ENCODE peak calls at places on chromosomes 12 and 14, in four cellular contexts. One of them, this sample, is unnamed.
A peak's percentile ranks its signal among the peaks of the same experiment; 100 is the strongest.

GRCh38 chr14:61525293-61526011 is 169.9 kb upstream of the HIF1A start:
- DNase-seq in K562: peak; percentile 12
- DNase-seq in HepG2: no peak
- DNase-seq in GM12878: peak; percentile 85
- DNase-seq in this sample: peak; percentile 38

GRCh38 chr12:124898200-124898950 is 16.1 kb downstream of the UBC start:
- DNase-seq in K562: peak; percentile 57
- DNase-seq in HepG2: peak; percentile 63
- DNase-seq in GM12878: no peak
- DNase-seq in this sample: peak; percentile 74

GRCh38 chr12:57434517-57435223 is at the start of gene INHBC:
- DNase-seq in K562: no peak
- DNase-seq in HepG2: peak; percentile 66
- DNase-seq in GM12878: no peak
- DNase-seq in this sample: no peak

GRCh38 chr12:68932123-68932700 is 759 bp downstream of the CPM start:
- DNase-seq in K562: no peak
- DNase-seq in HepG2: no peak
- DNase-seq in GM12878: peak; percentile 16
- DNase-seq in this sample: peak; percentile 28

GRCh38 chr14:98184467-98184866 is 1087.5 kb downstream of the BCL11B start:
- DNase-seq in K562: no peak
- DNase-seq in HepG2: no peak
- DNase-seq in GM12878: no peak
- DNase-seq in this sample: no peak

GRCh38 chr14:44438936-44439335 is 68.1 kb downstream of the FSCB start:
- DNase-seq in K562: no peak
- DNase-seq in HepG2: no peak
- DNase-seq in GM12878: no peak
- DNase-seq in this sample: no peak

GRCh38 chr12:51027342-51027835 is 1.2 kb upstream of the SLC11A2 start:
- DNase-seq in K562: no peak
- DNase-seq in HepG2: no peak
- DNase-seq in GM12878: no peak
- DNase-seq in this sample: no peak

GRCh38 chr14:64422006-64422405 is 33.9 kb downstream of the MTHFD1 start:
- DNase-seq in K562: no peak
- DNase-seq in HepG2: no peak
- DNase-seq in GM12878: no peak
- DNase-seq in this sample: no peak

GRCh38 chr14:94680498-94681288 is 68.5 kb downstream of the SERPINA3 start:
- DNase-seq in K562: no peak
- DNase-seq in HepG2: peak; percentile 84
- DNase-seq in GM12878: no peak
- DNase-seq in this sample: no peak

GRCh38 chr14:31268216-31268615 is 60.6 kb upstream of the HECTD1 start:
- DNase-seq in K562: no peak
- DNase-seq in HepG2: no peak
- DNase-seq in GM12878: no peak
- DNase-seq in this sample: no peak

GRCh38 chr14:95319312-95320075 is at the start of gene CLMN:
- DNase-seq in K562: peak; percentile 23
- DNase-seq in HepG2: no peak
- DNase-seq in GM12878: no peak
- DNase-seq in this sample: peak; percentile 61

GRCh38 chr12:58196971-58197370 is 255.6 kb downstream of the ATP23 start:
- DNase-seq in K562: no peak
- DNase-seq in HepG2: no peak
- DNase-seq in GM12878: no peak
- DNase-seq in this sample: no peak

GRCh38 chr12:16726879-16727278 is 120.9 kb upstream of the LMO3 start:
- DNase-seq in K562: no peak
- DNase-seq in HepG2: no peak
- DNase-seq in GM12878: no peak
- DNase-seq in this sample: no peak

GRCh38 chr12:124083708-124084107 is 110.7 kb downstream of the ZNF664 start:
- DNase-seq in K562: no peak
- DNase-seq in HepG2: no peak
- DNase-seq in GM12878: no peak
- DNase-seq in this sample: no peak

GRCh38 chr12:112599871-112600270 is 181.1 kb downstream of the PTPN11 start:
- DNase-seq in K562: no peak
- DNase-seq in HepG2: peak; percentile 90
- DNase-seq in GM12878: no peak
- DNase-seq in this sample: no peak

GRCh38 chr12:4604684-4605193 is 42.7 kb downstream of the DYRK4 start:
- DNase-seq in K562: peak; percentile 83
- DNase-seq in HepG2: peak; percentile 78
- DNase-seq in GM12878: peak; percentile 68
- DNase-seq in this sample: peak; percentile 86

GRCh38 chr12:68317047-68317667 is 15.0 kb downstream of the MDM1 start:
- DNase-seq in K562: peak; percentile 65
- DNase-seq in HepG2: peak; percentile 35
- DNase-seq in GM12878: no peak
- DNase-seq in this sample: peak; percentile 17

GRCh38 chr14:94051115-94051514 is 25.0 kb downstream of the OTUB2 start:
- DNase-seq in K562: peak; percentile 12
- DNase-seq in HepG2: no peak
- DNase-seq in GM12878: no peak
- DNase-seq in this sample: peak; percentile 56

GRCh38 chr12:91043408-91043807 is 14.4 kb downstream of the KERA start:
- DNase-seq in K562: no peak
- DNase-seq in HepG2: no peak
- DNase-seq in GM12878: no peak
- DNase-seq in this sample: no peak

GRCh38 chr12:26017484-26018211 is 59.2 kb downstream of the RASSF8 start:
- DNase-seq in K562: peak; percentile 44
- DNase-seq in HepG2: peak; percentile 50
- DNase-seq in GM12878: no peak
- DNase-seq in this sample: no peak

GRCh38 chr14:24095196-24096068 is 1.3 kb downstream of the PCK2 start:
- DNase-seq in K562: peak; percentile 91
- DNase-seq in HepG2: peak; percentile 100
- DNase-seq in GM12878: peak; percentile 92
- DNase-seq in this sample: peak; percentile 92

GRCh38 chr12:18719922-18720321 is 17.9 kb downstream of the PLCZ1 start:
- DNase-seq in K562: no peak
- DNase-seq in HepG2: no peak
- DNase-seq in GM12878: no peak
- DNase-seq in this sample: no peak

GRCh38 chr14:91390165-91390778 is 27.3 kb downstream of the CCDC88C start:
- DNase-seq in K562: no peak
- DNase-seq in HepG2: no peak
- DNase-seq in GM12878: no peak
- DNase-seq in this sample: no peak

GRCh38 chr14:104450811-104451401 is 128.7 kb upstream of the C14orf180 start:
- DNase-seq in K562: no peak
- DNase-seq in HepG2: no peak
- DNase-seq in GM12878: no peak
- DNase-seq in this sample: no peak

GRCh38 chr14:80364274-80364673 is 153.0 kb upstream of the DIO2 start:
- DNase-seq in K562: peak; percentile 0
- DNase-seq in HepG2: peak; percentile 3
- DNase-seq in GM12878: no peak
- DNase-seq in this sample: no peak

GRCh38 chr12:3233813-3234212 is 156.6 kb downstream of the TSPAN9 start:
- DNase-seq in K562: no peak
- DNase-seq in HepG2: no peak
- DNase-seq in GM12878: no peak
- DNase-seq in this sample: no peak
- H3K4me1 ChIP-seq in K562: no peaks in the 10 kb centered on the region
- H3K4me1 ChIP-seq in HepG2: no peaks in the 10 kb centered on the region
- H3K4me1 ChIP-seq in GM12878: no peaks in the 10 kb centered on the region
- H3K4me1 ChIP-seq in this sample: peaks cover 4% of the 10 kb centered on the region

DNA sequence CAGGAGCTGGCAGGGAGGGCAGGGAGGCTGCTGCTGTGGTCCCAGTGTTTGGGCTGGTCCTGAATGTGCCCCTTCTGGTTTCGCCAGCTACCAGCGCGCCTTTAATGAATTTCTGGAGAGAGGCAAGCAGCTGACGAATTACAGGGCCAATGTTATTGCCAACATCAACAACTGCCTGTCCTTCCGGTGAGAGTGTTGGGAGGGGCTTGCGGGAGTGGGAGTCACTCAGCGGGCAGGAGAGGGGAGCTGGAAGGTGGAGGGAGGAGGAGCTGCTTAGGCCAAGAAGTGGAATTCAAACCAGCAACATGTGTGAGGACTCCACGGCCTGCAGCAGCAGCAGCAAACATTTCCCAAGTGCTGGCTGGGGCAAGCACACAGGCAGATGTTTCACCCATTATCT is 7.7 kb downstream of the TNFAIP2 start:
- DNase-seq in K562: no peak
- DNase-seq in HepG2: no peak
- DNase-seq in GM12878: no peak
- DNase-seq in this sample: no peak
- TF ChIP-seq POLR2AphosphoS5 in K562: no peak
- TF ChIP-seq POLR2AphosphoS5 in HepG2: no peak
- TF ChIP-seq POLR2AphosphoS5 in GM12878: no peak
- TF ChIP-seq POLR2AphosphoS5 in this sample: no peak

GRCh38 chr14:23008836-23009235 is 1.1 kb downstream of the C14orf93 start:
- DNase-seq in K562: peak; percentile 31
- DNase-seq in HepG2: no peak
- DNase-seq in GM12878: no peak
- DNase-seq in this sample: no peak

GRCh38 chr14:23009483-23009938 is 432 bp downstream of the C14orf93 start:
- DNase-seq in K562: peak; percentile 49
- DNase-seq in HepG2: no peak
- DNase-seq in GM12878: no peak
- DNase-seq in this sample: no peak

GRCh38 chr14:23005451-23005850 is 4.5 kb downstream of the C14orf93 start:
- DNase-seq in K562: no peak
- DNase-seq in HepG2: no peak
- DNase-seq in GM12878: no peak
- DNase-seq in this sample: no peak

GRCh38 chr14:23005861-23006534 is 3.9 kb downstream of the C14orf93 start:
- DNase-seq in K562: peak; percentile 55
- DNase-seq in HepG2: no peak
- DNase-seq in GM12878: no peak
- DNase-seq in this sample: no peak

DNA sequence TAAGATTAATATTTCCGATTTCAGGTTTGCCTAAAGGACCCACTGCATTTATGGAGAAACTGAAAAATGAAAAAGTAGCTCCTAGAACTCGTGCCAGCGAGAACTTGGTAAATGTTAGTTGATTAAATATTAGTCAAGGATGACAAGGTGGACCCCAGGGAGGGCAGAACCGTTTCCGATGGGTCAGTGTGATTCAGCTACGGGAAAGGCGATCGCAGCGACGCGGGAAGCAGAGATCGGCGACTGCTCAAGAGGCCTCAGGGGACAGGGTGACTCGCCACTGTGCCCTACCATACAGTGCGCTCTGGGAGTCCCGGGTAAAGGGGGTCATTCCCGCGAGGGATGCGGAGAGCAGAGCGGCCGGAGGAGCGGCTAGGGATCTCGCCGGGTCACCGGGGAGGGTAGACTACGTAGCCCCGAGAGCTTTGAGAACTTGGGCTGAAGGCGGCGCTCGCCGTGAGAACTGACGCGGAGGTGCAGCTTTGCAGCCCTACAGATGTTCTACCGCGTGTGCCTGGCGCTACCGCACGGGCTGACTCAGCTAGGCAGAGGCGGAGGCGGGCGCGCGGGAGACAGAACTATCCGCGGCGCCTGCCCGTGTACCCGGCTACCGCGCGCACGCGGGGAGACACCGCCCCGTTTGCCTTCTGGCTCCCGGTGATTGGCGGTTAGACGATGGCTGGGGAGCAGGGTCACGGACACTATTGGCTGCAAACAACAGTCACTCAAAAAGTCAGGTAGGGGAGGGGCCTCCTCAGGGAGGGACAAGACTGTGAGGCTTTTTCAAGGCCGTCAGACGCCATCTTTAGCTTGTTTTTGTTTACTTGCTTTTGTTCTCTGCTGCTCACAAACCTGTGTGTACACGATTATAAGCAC is 3.2 kb downstream of the C14orf93 start:
- DNase-seq in K562: peak; percentile 99
- DNase-seq in HepG2: peak; percentile 100
- DNase-seq in GM12878: peak; percentile 96
- DNase-seq in this sample: peak; percentile 97
- TF ChIP-seq EP300 in K562: peak; percentile 4
- TF ChIP-seq EP300 in HepG2: no peak
- TF ChIP-seq EP300 in GM12878: no peak
- TF ChIP-seq EP300 in this sample: no peak

DNA sequence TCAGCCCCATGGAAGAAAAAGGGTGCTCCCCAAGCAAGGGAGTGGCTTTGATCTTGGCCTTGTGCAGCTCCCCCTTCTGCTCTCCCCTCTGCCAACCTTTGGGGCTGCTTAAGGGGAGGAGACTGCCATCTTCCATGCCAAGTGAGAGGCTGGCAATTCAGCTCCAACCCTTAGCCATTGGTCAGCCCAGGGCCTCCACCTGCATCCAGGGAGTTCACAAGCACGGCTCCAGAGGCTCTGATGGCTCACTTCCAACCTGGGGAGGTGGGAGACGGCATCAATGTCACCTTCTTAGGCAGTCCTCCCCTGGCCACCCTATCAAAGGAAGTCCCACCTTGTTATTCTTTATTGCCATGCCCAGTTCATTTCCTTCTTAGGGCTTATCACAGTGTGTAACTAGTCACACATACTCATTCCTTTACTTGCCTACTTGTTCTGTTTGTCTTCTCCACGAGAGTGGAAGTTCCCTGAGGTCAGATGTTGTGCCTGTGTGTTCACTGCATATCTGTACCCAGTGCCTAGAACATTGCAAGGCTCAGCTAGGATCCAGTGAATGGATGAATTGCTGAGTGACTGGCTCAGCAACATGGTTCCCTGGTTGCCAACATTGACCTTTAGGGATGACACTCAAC is 5.0 kb downstream of the HDAC7 start:
- DNase-seq in K562: no peak
- DNase-seq in HepG2: no peak
- DNase-seq in GM12878: no peak
- DNase-seq in this sample: no peak
- H3K4me1 ChIP-seq in K562: peaks cover 67% of the 10 kb centered on the region
- H3K4me1 ChIP-seq in HepG2: peaks cover 28% of the 10 kb centered on the region
- H3K4me1 ChIP-seq in GM12878: peaks cover 65% of the 10 kb centered on the region
- H3K4me1 ChIP-seq in this sample: peaks cover 43% of the 10 kb centered on the region

GRCh38 chr12:121295746-121296617 is 527 bp downstream of the CAMKK2 start:
- DNase-seq in K562: peak; percentile 47
- DNase-seq in HepG2: peak; percentile 27
- DNase-seq in GM12878: no peak
- DNase-seq in this sample: peak; percentile 70

GRCh38 chr12:121299662-121300061 is 3.2 kb upstream of the CAMKK2 start:
- DNase-seq in K562: no peak
- DNase-seq in HepG2: no peak
- DNase-seq in GM12878: no peak
- DNase-seq in this sample: no peak

GRCh38 chr12:121294151-121294889 is 2.2 kb downstream of the CAMKK2 start:
- DNase-seq in K562: no peak
- DNase-seq in HepG2: no peak
- DNase-seq in GM12878: no peak
- DNase-seq in this sample: no peak

GRCh38 chr12:121295123-121295745 is 1.3 kb downstream of the CAMKK2 start:
- DNase-seq in K562: peak; percentile 29
- DNase-seq in HepG2: peak; percentile 6
- DNase-seq in GM12878: no peak
- DNase-seq in this sample: no peak

GRCh38 chr12:121296618-121297476 is at the start of gene CAMKK2:
- DNase-seq in K562: peak; percentile 90
- DNase-seq in HepG2: peak; percentile 50
- DNase-seq in GM12878: no peak
- DNase-seq in this sample: peak; percentile 90
- TF ChIP-seq POLR2AphosphoS5 in K562: peak; percentile 61
- TF ChIP-seq POLR2AphosphoS5 in HepG2: peak; percentile 65
- TF ChIP-seq POLR2AphosphoS5 in GM12878: no peak
- TF ChIP-seq POLR2AphosphoS5 in this sample: peak; percentile 72